ENCODE peak calls at places on chromosomes 7 and 10, in five cellular contexts. F is activated T-helper 1 cell treated with anti-CD3 and anti-CD28 coated beads, Interleukin-2, amount 50 U/mL, for 16 hours; E is AG09319; U is A549; S is GM13977. D is an unnamed sample.

GRCh38 chr7:132998763-132999162 is 83.1 kb downstream of the CHCHD3 start:
- DNase-seq in F (no peak), E (no peak), S (no peak), U (no peak), D (no peak)

GRCh38 chr10:182441-183201 is 47.4 kb downstream of the ZMYND11 start:
- DNase-seq in E (no peak), U (no peak), F (no peak), S (peak; percentile 34), D (no peak)

GRCh38 chr10:13528138-13528874 is 508 bp downstream of the BEND7 start:
- DNase-seq in U (peak; percentile 18), S (peak; percentile 60), E (no peak), F (no peak), D (no peak)

GRCh38 chr10:127303105-127303504 is 106.7 kb upstream of the INSYN2A start:
- DNase-seq in E (no peak), S (no peak), F (no peak), U (no peak), D (no peak)

GRCh38 chr7:113071465-113071864 is 15.2 kb downstream of the GPR85 start:
- DNase-seq in E (no peak), U (no peak), S (no peak), F (no peak), D (no peak)

GRCh38 chr7:17556247-17556646 is 257.8 kb downstream of the AHR start:
- DNase-seq in S (no peak), U (no peak), F (no peak), E (no peak), D (no peak)

GRCh38 chr10:45379891-45380540 is 6.0 kb downstream of the ALOX5 start:
- DNase-seq in E (no peak), S (no peak), F (no peak), U (no peak), D (no peak)

GRCh38 chr7:85135931-85136330 is 50.9 kb downstream of the SEMA3D start:
- DNase-seq in U (no peak), S (no peak), E (no peak), F (no peak), D (no peak)